ENCODE peak calls at places on chromosomes 16 and 17, in six cellular contexts. O, K, L, G, J and S are unnamed samples.

GRCh38 chr16:50804290-50804907 is 62.5 kb downstream of the CYLD start:
- DNase-seq in G (no peak), L (no peak), O (no peak), K (no peak), J (no peak), S (no peak)

GRCh38 chr17:82534401-82534812 is 14.9 kb downstream of the FOXK2 start:
- DNase-seq in J (no peak), G (no peak), L (no peak), K (peak; percentile 27), O (no peak), S (no peak)

GRCh38 chr16:81466351-81466960 is 21.8 kb downstream of the CMIP start:
- DNase-seq in K (no peak), O (no peak), G (no peak), L (peak; percentile 88), J (no peak), S (no peak)

GRCh38 chr16:88938933-88939813 is 37.8 kb downstream of the CBFA2T3 start:
- DNase-seq in L (no peak), J (peak; percentile 53), G (no peak), O (no peak), K (no peak), S (no peak)

GRCh38 chr17:78219396-78220150 is 5.5 kb downstream of the BIRC5 start:
- DNase-seq in K (peak; percentile 69), J (no peak), O (no peak), G (no peak), L (no peak), S (peak; percentile 74)

GRCh38 chr17:80766290-80766689 is 221.7 kb downstream of the RPTOR start:
- DNase-seq in O (no peak), G (no peak), L (no peak), J (no peak), K (no peak), S (no peak)

GRCh38 chr17:75691371-75692290 is 24.5 kb downstream of the SAP30BP start:
- DNase-seq in K (no peak), J (no peak), G (no peak), O (no peak), L (no peak), S (peak; percentile 44)

GRCh38 chr17:82932146-82933005 is 92.6 kb upstream of the ZNF750 start:
- DNase-seq in J (peak; percentile 12), G (peak; percentile 9), O (no peak), K (peak; percentile 1), L (peak; percentile 38), S (no peak)

GRCh38 chr17:30372755-30373154 is 6.0 kb upstream of the CPD start:
- DNase-seq in O (no peak), K (no peak), G (no peak), L (no peak), J (no peak), S (no peak)

GRCh38 chr16:74521691-74522090 is 85.2 kb downstream of the GLG1 start:
- DNase-seq in O (no peak), L (peak; percentile 33), K (no peak), J (peak; percentile 23), G (no peak), S (no peak)

GRCh38 chr17:66474810-66475497 is 172.5 kb downstream of the PRKCA start:
- DNase-seq in G (no peak), O (no peak), K (no peak), L (no peak), J (no peak), S (peak; percentile 52)

GRCh38 chr17:50129303-50129945 is 536 bp downstream of the SAMD14 start:
- DNase-seq in G (no peak), J (no peak), K (no peak), O (no peak), L (no peak), S (peak; percentile 70)

GRCh38 chr16:67235816-67236547 is 9.1 kb downstream of the TMEM208 start:
- DNase-seq in G (no peak), K (no peak), O (no peak), L (no peak), J (no peak), S (no peak)

GRCh38 chr17:78110363-78111011 is 18.1 kb downstream of the TMC6 start:
- DNase-seq in K (no peak), J (peak; percentile 14), G (no peak), L (no peak), O (no peak), S (no peak)

GRCh38 chr17:49832840-49833599 is 14.8 kb downstream of the TAC4 start:
- DNase-seq in K (no peak), O (no peak), J (no peak), G (no peak), L (no peak), S (no peak)

GRCh38 chr17:68656666-68657065 is 55.5 kb upstream of the FAM20A start:
- DNase-seq in L (no peak), G (no peak), J (no peak), K (no peak), O (no peak), S (no peak)

GRCh38 chr16:57976331-57976796 is 5.4 kb upstream of the CNGB1 start:
- DNase-seq in J (no peak), G (no peak), L (peak; percentile 62), K (no peak), O (no peak), S (no peak)

GRCh38 chr17:74521701-74522201 is 9.5 kb downstream of the CD300LB start:
- DNase-seq in O (no peak), L (no peak), G (no peak), J (peak; percentile 19), K (no peak), S (peak; percentile 2)

GRCh38 chr16:54931757-54932660 is 1.3 kb downstream of the IRX5 start:
- DNase-seq in J (no peak), L (peak; percentile 43), G (no peak), O (no peak), K (no peak), S (no peak)

GRCh38 chr17:56737741-56738161 is 96.0 kb downstream of the C17orf67 start:
- DNase-seq in G (no peak), O (no peak), J (no peak), K (no peak), L (no peak), S (no peak)

GRCh38 chr17:9127340-9127739 is 106.0 kb downstream of the NTN1 start:
- DNase-seq in G (no peak), L (no peak), K (no peak), J (no peak), O (no peak), S (no peak)

GRCh38 chr17:49616546-49617205 is 41.0 kb downstream of the NXPH3 start:
- DNase-seq in K (no peak), G (peak; percentile 80), J (peak; percentile 78), L (peak; percentile 99), O (no peak), S (no peak)

GRCh38 chr17:59796138-59796537 is 88.7 kb downstream of the VMP1 start:
- DNase-seq in J (no peak), G (no peak), O (no peak), L (no peak), K (no peak), S (no peak)

GRCh38 chr16:85329059-85329812 is 217.0 kb upstream of the CIBAR2 start:
- DNase-seq in O (no peak), K (peak; percentile 64), J (no peak), L (no peak), G (no peak), S (no peak)

GRCh38 chr17:63685021-63685420 is 14.9 kb downstream of the LIMD2 start:
- DNase-seq in K (no peak), G (no peak), L (peak; percentile 40), J (no peak), O (no peak), S (no peak)